ENCODE peak calls at places on chromosomes 16 and 17, in five cellular contexts. H is astrocyte of the spinal cord, D is lower lobe of right lung, R is GM06990, V is AG10803. L is an unnamed sample.
A peak's percentile ranks its signal among the peaks of the same experiment; 100 is the strongest.

GRCh38 chr17:58865301-58865700 is 109.6 kb downstream of the PPM1E start:
- DNase-seq in H (no peak), V (no peak), R (no peak), D (no peak), L (no peak)

GRCh38 chr16:24834459-24835335 is 11.1 kb upstream of the SLC5A11 start:
- DNase-seq in R (no peak), H (peak; percentile 41), V (peak; percentile 29), D (no peak), L (peak; percentile 56)

GRCh38 chr17:13957636-13958035 is 111.7 kb upstream of the COX10 start:
- DNase-seq in R (no peak), H (no peak), V (peak; percentile 42), D (no peak), L (no peak)

GRCh38 chr17:38871247-38871991 is 1.6 kb downstream of the LASP1 start:
- DNase-seq in R (no peak), V (peak; percentile 53), D (peak; percentile 78), H (peak; percentile 75), L (peak; percentile 81)

GRCh38 chr16:60180609-60181008 is 1446.5 kb upstream of the GOT2 start:
- DNase-seq in V (no peak), R (no peak), D (no peak), H (no peak), L (no peak)

GRCh38 chr17:81923302-81924260 is 4.0 kb downstream of the MAFG start:
- DNase-seq in D (peak; percentile 87), H (peak; percentile 75), V (peak; percentile 73), R (no peak), L (peak; percentile 81)

GRCh38 chr17:16917995-16918394 is 53.9 kb downstream of the TNFRSF13B start:
- DNase-seq in R (no peak), H (no peak), V (no peak), D (peak; percentile 67), L (no peak)

GRCh38 chr16:25914357-25914962 is 222.7 kb downstream of the HS3ST4 start:
- DNase-seq in V (no peak), D (no peak), R (no peak), H (no peak), L (no peak)

GRCh38 chr17:48246623-48247022 is 139.1 kb downstream of the SNX11 start:
- DNase-seq in H (no peak), V (peak; percentile 32), R (no peak), D (no peak), L (peak; percentile 67)

GRCh38 chr17:72972263-72972951 is 120.1 kb downstream of the SLC39A11 start:
- DNase-seq in D (no peak), H (no peak), R (no peak), V (no peak), L (no peak)

GRCh38 chr17:65185686-65186382 is 48.7 kb downstream of the RGS9 start:
- DNase-seq in V (no peak), H (no peak), D (no peak), R (no peak), L (no peak)
- TF ChIP-seq CTCF in V (no peak), H (no peak), D (no peak), R (no peak), L (no peak)

DNA sequence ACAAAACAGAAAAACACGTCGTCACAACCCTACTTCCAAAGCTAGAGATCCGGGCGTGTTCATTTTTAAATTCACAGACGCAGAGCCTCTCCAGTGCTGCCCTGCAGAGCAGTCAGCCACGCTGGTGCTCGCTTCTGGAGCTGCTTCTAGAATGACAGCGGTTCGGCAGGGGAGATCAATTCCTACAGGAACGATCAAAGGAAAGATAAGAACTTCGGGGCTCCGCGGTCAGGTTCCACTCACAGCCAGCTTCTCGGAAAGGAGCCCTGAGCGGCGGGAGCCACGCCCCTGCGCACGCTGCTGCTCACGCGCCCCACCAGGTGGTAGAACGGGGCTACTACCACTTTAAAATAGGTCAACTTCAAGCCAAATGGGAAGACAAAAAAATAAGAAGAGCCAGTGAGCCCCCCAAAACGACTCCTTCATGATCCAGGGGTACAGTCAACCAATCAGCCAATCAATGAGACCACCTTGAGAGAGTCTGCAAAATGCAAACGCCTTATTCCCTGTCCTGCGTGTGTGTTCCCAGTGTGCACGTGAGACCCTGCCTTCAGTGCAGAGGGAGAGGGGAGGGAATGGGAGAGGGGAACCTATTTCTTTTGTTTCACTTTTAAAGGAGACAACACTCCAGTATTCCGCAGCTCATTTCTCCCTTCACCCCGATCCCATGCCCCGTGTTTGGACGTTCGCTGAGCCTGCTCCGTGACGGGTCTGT is 209.7 kb downstream of the RBFOX3 start:
- DNase-seq in V (peak; percentile 34), D (peak; percentile 77), H (peak; percentile 57), R (peak; percentile 73), L (peak; percentile 53)
- H3K4me3 ChIP-seq in V (peak overlapping the region; percentile 26), D (peak overlapping the region; percentile 18), H (no peak overlapping the region), R (no peak overlapping the region), L (no peak overlapping the region)

GRCh38 chr17:74183411-74183810 is 20.1 kb upstream of the RPL38 start:
- DNase-seq in H (no peak), R (no peak), D (peak; percentile 31), V (no peak), L (no peak)

GRCh38 chr17:74180336-74180735 is 23.1 kb upstream of the RPL38 start:
- DNase-seq in H (no peak), R (no peak), D (peak; percentile 10), V (no peak), L (no peak)

GRCh38 chr17:74179576-74179975 is 23.9 kb upstream of the RPL38 start:
- DNase-seq in H (no peak), D (no peak), R (no peak), V (no peak), L (no peak)

GRCh38 chr17:74182041-74182783 is 21.3 kb upstream of the RPL38 start:
- DNase-seq in H (no peak), D (peak; percentile 38), V (no peak), R (no peak), L (no peak)

GRCh38 chr17:74181341-74181740 is 22.1 kb upstream of the RPL38 start:
- DNase-seq in V (no peak), H (no peak), R (no peak), D (peak; percentile 15), L (no peak)
- TF ChIP-seq CTCF in V (no peak), H (no peak), R (no peak), D (no peak), L (no peak)

GRCh38 chr17:42655528-42655927 is 3.6 kb upstream of the TUBG2 start:
- DNase-seq in R (no peak), H (peak; percentile 76), V (peak; percentile 63), D (no peak), L (no peak)
- H3K4me3 ChIP-seq in R (no peak overlapping the region), H (no peak overlapping the region), V (no peak overlapping the region), D (no peak overlapping the region), L (no peak overlapping the region)

GRCh38 chr17:21119945-21120249 is 6.9 kb upstream of the DHRS7B start:
- DNase-seq in D (no peak), R (no peak), H (no peak), V (no peak), L (no peak)
- TF ChIP-seq CTCF in D (no peak), R (no peak), H (no peak), V (no peak), L (no peak)

GRCh38 chr16:46832757-46833464 is 1.9 kb upstream of the C16orf87 start:
- DNase-seq in D (no peak), V (no peak), R (no peak), H (no peak), L (no peak)
- H3K4me3 ChIP-seq in D (no peak overlapping the region), V (no peak overlapping the region), R (no peak overlapping the region), H (no peak overlapping the region), L (no peak overlapping the region)

DNA sequence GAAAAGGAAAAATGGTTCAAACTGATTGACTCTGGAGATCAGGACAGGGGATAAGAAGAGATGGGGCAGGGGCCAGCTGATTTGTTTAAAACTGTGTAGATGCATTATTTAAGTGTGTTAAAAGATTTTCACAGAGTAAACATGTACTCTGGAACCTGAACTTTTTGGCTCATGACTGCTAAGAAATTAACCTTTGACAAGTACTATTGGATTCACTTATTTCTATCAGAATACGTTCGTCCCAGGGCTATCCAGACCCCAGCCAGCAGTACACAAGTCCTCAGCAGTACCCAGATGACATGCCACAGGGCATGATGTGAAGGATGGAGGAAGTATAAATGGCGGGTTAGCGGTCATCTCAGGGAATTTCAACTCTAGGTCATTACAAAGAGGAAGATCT is 253.8 kb downstream of the STX8 start:
- DNase-seq in R (no peak), V (no peak), D (no peak), H (no peak), L (no peak)
- TF ChIP-seq CTCF in R (no peak), V (no peak), D (no peak), H (no peak), L (no peak)

GRCh38 chr17:76611747-76612143 is 26.1 kb upstream of the ST6GALNAC2 start:
- DNase-seq in D (no peak), H (no peak), V (no peak), R (no peak), L (no peak)
- H3K4me3 ChIP-seq in D (no peak overlapping the region), H (no peak overlapping the region), V (no peak overlapping the region), R (no peak overlapping the region), L (no peak overlapping the region)

GRCh38 chr17:57110152-57110542 is 25.1 kb downstream of the AKAP1 start:
- DNase-seq in V (no peak), H (no peak), R (no peak), D (no peak), L (no peak)
- TF ChIP-seq CTCF in V (no peak), H (no peak), R (no peak), D (no peak), L (no peak)

L was measured in epithelial cell of esophagus.